ENCODE peak calls at places on chromosomes 1 and 21, in four cellular contexts. O, E, D and J are unnamed samples.

GRCh38 chr1:11504599-11504998 is 25.6 kb downstream of the DISP3 start:
- DNase-seq in E (no peak), D (no peak), O (no peak), J (no peak)

GRCh38 chr1:11671205-11671543 is 7.2 kb downstream of the FBXO6 start:
- DNase-seq in E (no peak), O (no peak), D (no peak), J (no peak)

GRCh38 chr1:163071381-163072255 is 2.5 kb downstream of the RGS4 start:
- DNase-seq in E (peak; percentile 45), D (peak; percentile 46), O (peak; percentile 77), J (peak; percentile 41)

GRCh38 chr1:93723101-93723500 is 41.5 kb upstream of the BCAR3 start:
- DNase-seq in O (no peak), D (no peak), E (no peak), J (no peak)

GRCh38 chr1:193120604-193121166 is 1.1 kb upstream of the CDC73 start:
- DNase-seq in O (no peak), D (no peak), E (no peak), J (no peak)

GRCh38 chr1:2288308-2288707 is 60.2 kb downstream of the SKI start:
- DNase-seq in E (no peak), D (no peak), O (no peak), J (no peak)

GRCh38 chr1:48227165-48228013 is 4.9 kb downstream of the SLC5A9 start:
- DNase-seq in D (no peak), O (no peak), E (no peak), J (no peak)

GRCh38 chr21:42848932-42849758 is 30.2 kb downstream of the WDR4 start:
- DNase-seq in E (no peak), O (no peak), D (no peak), J (no peak)

GRCh38 chr1:52063192-52063591 is 7.1 kb downstream of the BTF3L4 start:
- DNase-seq in E (no peak), D (no peak), O (no peak), J (no peak)

GRCh38 chr21:25176637-25177412 is 430.5 kb downstream of the MRPL39 start:
- DNase-seq in D (no peak), E (no peak), O (no peak), J (no peak)

GRCh38 chr1:243508303-243508713 is 252.5 kb downstream of the SDCCAG8 start:
- DNase-seq in O (no peak), E (no peak), D (no peak), J (no peak)

GRCh38 chr1:1157033-1157365 is 16.7 kb upstream of the TTLL10 start:
- DNase-seq in E (no peak), O (no peak), D (peak; percentile 32), J (peak; percentile 64)

GRCh38 chr1:115647000-115647399 is 5.2 kb downstream of the VANGL1 start:
- DNase-seq in E (no peak), O (no peak), D (peak; percentile 17), J (no peak)
- H3K4me1 ChIP-seq in E (peaks cover 11% of the 10 kb centered on the region), O (peaks cover 56% of the 10 kb centered on the region), D (peaks cover 29% of the 10 kb centered on the region), J (peaks cover 28% of the 10 kb centered on the region)

GRCh38 chr1:213988639-213989070 is 882 bp downstream of the PROX1 start:
- DNase-seq in E (no peak), D (no peak), O (peak; percentile 50), J (no peak)
- H3K27ac ChIP-seq in E (no peak overlapping the region), D (peak overlapping the region; percentile 87), O (peak overlapping the region; percentile 88), J (peak overlapping the region; percentile 74)

GRCh38 chr1:26996024-26996423 is 2.5 kb downstream of the TRNP1 start:
- DNase-seq in O (no peak), D (no peak), E (no peak), J (no peak)

GRCh38 chr1:26994772-26995625 is 1.5 kb downstream of the TRNP1 start:
- DNase-seq in E (no peak), D (no peak), O (no peak), J (no peak)

GRCh38 chr1:26994020-26994745 is 691 bp downstream of the TRNP1 start:
- DNase-seq in D (no peak), E (no peak), O (peak; percentile 68), J (no peak)

GRCh38 chr1:26998319-26999300 is 5.1 kb downstream of the TRNP1 start:
- DNase-seq in O (peak; percentile 32), D (no peak), E (no peak), J (no peak)

GRCh38 chr1:26996665-26997064 is 3.2 kb downstream of the TRNP1 start:
- DNase-seq in D (no peak), E (no peak), O (no peak), J (no peak)
- H3K4me1 ChIP-seq in D (peaks cover 12% of the 10 kb centered on the region), E (peaks cover 25% of the 10 kb centered on the region), O (peaks cover 55% of the 10 kb centered on the region), J (peaks cover 4% of the 10 kb centered on the region)

DNA sequence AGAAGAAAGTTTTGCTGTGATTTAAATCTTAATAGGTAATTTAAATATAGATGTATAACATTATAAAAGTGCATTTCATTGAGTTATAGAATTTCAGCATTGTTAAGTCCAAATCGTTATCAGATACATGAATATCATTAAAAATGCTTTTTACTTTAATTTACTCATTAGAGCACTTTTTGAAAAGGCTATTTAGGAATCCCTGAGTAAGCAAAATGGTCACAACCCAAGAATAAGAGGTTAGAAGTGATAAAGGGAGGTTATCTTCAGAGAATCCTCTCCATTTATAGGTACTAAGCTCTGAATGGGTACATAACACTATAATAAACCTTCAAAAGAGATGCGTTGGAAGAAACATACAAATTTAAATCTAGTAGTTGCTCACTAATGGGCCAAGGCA is 130.7 kb downstream of the SLC30A10 start:
- DNase-seq in E (no peak), D (no peak), O (no peak), J (no peak)
- H3K27ac ChIP-seq in E (no peak overlapping the region), D (no peak overlapping the region), O (no peak overlapping the region), J (no peak overlapping the region)

DNA sequence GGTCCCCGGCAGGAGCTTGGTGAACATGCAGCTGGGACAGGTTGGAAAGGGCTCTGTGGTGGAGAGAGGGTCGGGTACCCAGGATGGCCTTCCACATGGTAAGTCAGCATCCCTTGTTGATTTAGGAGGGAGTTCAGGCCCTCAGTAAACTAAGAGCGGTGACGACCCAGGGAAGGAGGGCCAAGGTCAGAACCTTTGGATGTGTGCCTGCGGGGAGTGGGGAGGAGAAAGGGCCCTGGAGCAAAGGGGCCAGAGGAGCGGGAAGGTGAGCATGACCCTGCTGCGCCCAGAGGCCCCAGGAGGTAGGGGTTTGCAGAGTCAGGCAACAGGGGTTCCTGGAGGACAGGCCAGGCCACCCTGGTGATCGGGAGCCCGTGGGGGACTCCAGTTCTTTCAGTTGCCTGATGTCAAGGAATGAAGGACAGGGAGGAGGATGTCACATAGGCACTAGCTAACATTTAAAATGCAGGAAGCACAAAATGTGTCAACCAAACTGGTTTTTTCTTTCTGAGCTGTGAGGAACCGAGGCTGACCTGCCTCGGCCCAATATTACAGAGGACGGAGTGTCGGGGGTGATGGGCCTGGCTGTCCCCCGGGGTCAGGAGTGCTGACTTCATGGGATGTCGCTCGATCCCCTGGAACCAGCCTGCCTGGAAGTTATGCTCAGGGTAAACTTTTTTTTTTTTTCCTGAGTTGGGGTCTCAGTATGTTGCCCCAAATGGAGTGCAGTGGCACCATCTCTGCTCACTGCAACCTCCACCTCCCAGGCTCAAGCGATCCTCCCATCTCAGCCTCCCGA is 117.4 kb upstream of the SLC45A1 start:
- DNase-seq in O (no peak), D (no peak), E (no peak), J (no peak)
- H3K4me1 ChIP-seq in O (peaks cover 40% of the 10 kb centered on the region), D (peaks cover 19% of the 10 kb centered on the region), E (peaks cover 9% of the 10 kb centered on the region), J (no peaks in the 10 kb centered on the region)

GRCh38 chr1:198168180-198168579 is 11.4 kb downstream of the NEK7 start:
- DNase-seq in E (no peak), O (no peak), D (no peak), J (no peak)

GRCh38 chr1:198167436-198167934 is 10.7 kb downstream of the NEK7 start:
- DNase-seq in D (no peak), E (no peak), O (no peak), J (no peak)

GRCh38 chr1:198166900-198167299 is 10.1 kb downstream of the NEK7 start:
- DNase-seq in D (no peak), O (no peak), E (no peak), J (no peak)

GRCh38 chr1:198169704-198170103 is 12.9 kb downstream of the NEK7 start:
- DNase-seq in D (no peak), O (no peak), E (no peak), J (no peak)

DNA sequence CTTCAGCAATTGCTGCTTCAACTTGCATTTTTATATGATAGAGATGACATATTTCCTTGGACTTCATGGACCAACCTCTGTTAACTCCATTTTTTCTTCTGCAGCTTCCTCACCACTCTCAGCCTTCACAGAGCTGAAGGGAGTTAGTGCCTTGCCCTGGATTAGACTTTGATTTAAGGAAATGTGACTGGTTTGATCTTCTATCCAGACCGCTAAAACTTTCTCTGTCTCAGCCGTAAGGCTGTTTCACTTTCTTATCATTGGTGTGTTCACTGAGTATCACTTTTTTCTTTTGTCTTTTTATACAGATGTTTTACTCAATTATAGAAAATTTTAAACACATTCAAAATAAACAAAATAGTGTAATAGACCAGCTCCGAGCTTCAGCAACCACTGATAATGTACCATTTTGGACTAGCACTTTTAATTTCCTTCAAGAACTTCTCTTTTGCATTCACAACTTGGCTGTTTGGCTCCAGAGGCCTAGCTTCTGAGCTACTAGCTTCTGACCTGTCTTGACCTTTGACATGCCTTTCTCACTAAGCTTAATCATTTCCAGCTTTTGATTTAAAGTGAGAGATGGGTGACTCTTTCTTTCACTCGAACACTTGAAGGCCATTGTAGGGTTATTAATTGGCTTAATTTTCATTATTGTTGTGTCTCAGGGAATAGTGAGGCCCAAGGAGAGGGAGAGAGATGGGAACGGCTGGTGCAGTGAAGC is 9.3 kb downstream of the NEK7 start:
- DNase-seq in O (no peak), D (no peak), E (peak; percentile 27), J (no peak)
- H3K27ac ChIP-seq in O (no peak overlapping the region), D (no peak overlapping the region), E (peak overlapping the region; percentile 50), J (no peak overlapping the region)

GRCh38 chr1:183879477-183879876 is 74.6 kb downstream of the RGL1 start:
- DNase-seq in O (peak; percentile 37), D (no peak), E (no peak), J (no peak)

GRCh38 chr1:183876284-183876683 is 71.4 kb downstream of the RGL1 start:
- DNase-seq in D (no peak), E (no peak), O (no peak), J (no peak)

GRCh38 chr1:183879966-183880365 is 75.0 kb downstream of the RGL1 start:
- DNase-seq in E (no peak), O (no peak), D (no peak), J (no peak)

GRCh38 chr1:183873642-183874041 is 68.7 kb downstream of the RGL1 start:
- DNase-seq in E (no peak), O (no peak), D (no peak), J (no peak)

DNA sequence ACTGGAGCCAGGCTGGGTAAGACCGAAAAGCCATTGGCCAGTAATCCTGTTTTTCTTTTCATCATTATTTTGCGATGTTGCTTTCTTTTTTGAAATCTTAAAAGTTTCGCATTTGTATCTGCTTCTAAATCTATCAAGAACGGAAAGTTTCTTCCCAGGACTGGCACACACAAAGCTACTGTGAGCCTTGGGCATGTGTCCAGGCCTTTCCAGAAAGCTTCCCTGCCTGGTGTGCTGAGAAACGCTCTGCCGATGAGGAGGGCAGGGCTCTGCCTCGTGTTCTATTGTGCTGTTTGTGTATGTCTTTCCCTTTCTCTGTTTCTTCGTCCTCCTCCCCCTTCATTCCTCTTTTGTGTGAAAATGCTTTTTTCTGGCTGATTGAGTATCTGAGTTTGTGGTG is 72.4 kb downstream of the RGL1 start:
- DNase-seq in E (no peak), D (peak; percentile 32), O (peak; percentile 57), J (no peak)
- H3K4me1 ChIP-seq in E (peaks cover 10% of the 10 kb centered on the region), D (no peaks in the 10 kb centered on the region), O (peaks cover 69% of the 10 kb centered on the region), J (no peaks in the 10 kb centered on the region)